ENCODE peak calls at places on chromosomes 16 and 17, in four cellular contexts. G, E, P and U are unnamed samples.
A peak's percentile ranks its signal among the peaks of the same experiment; 100 is the strongest.

GRCh38 chr16:10938321-10938720 is 3.9 kb downstream of the DEXI start:
- DNase-seq in P (no peak), E (no peak), G (no peak), U (no peak)

GRCh38 chr16:1188781-1189189 is 35.9 kb downstream of the CACNA1H start:
- DNase-seq in E (peak; percentile 85), G (peak; percentile 79), P (no peak), U (no peak)

GRCh38 chr17:45288825-45289224 is 26.9 kb upstream of the SPATA32 start:
- DNase-seq in E (no peak), P (no peak), G (no peak), U (no peak)

GRCh38 chr16:84303023-84303422 is 8.3 kb downstream of the WFDC1 start:
- DNase-seq in G (no peak), E (no peak), P (no peak), U (no peak)

GRCh38 chr16:74271879-74272278 is 24.7 kb upstream of the PSMD7 start:
- DNase-seq in E (no peak), P (no peak), G (no peak), U (no peak)

GRCh38 chr17:34665803-34666763 is 86.7 kb downstream of the TMEM132E start:
- DNase-seq in G (peak; percentile 56), E (no peak), P (no peak), U (no peak)

GRCh38 chr17:77460514-77461046 is 319.8 kb downstream of the SEC14L1 start:
- DNase-seq in G (no peak), P (no peak), E (no peak), U (no peak)

GRCh38 chr16:71426069-71426879 is 15.6 kb downstream of the TLE7 start:
- DNase-seq in G (peak; percentile 94), P (peak; percentile 99), E (peak; percentile 59), U (peak; percentile 97)

GRCh38 chr17:17691468-17692263 is 10.4 kb downstream of the RAI1 start:
- DNase-seq in G (no peak), E (no peak), P (no peak), U (no peak)

GRCh38 chr16:48576927-48577326 is 33.1 kb downstream of the N4BP1 start:
- DNase-seq in E (no peak), G (no peak), P (peak; percentile 48), U (no peak)

GRCh38 chr17:19328441-19329061 is 34.0 kb downstream of the B9D1 start:
- DNase-seq in E (no peak), G (peak; percentile 9), P (no peak), U (no peak)

GRCh38 chr16:64983983-64984382 is 137.9 kb downstream of the CDH11 start:
- DNase-seq in G (peak; percentile 78), P (peak; percentile 5), E (peak; percentile 24), U (no peak)

GRCh38 chr16:8675183-8676159 is 1.1 kb downstream of the ABAT start:
- DNase-seq in G (no peak), E (no peak), P (peak; percentile 96), U (no peak)

GRCh38 chr16:55502801-55503366 is 6.0 kb upstream of the LPCAT2 start:
- DNase-seq in P (peak; percentile 79), G (no peak), E (no peak), U (no peak)

GRCh38 chr17:43713494-43714162 is 45.0 kb downstream of the SOST start:
- DNase-seq in E (no peak), G (peak; percentile 52), P (no peak), U (peak; percentile 76)

GRCh38 chr16:89009343-89010209 is 32.6 kb upstream of the CBFA2T3 start:
- DNase-seq in P (no peak), E (peak; percentile 71), G (peak; percentile 63), U (no peak)

GRCh38 chr16:48321307-48322036 is 63.7 kb downstream of the SIAH1 start:
- DNase-seq in P (no peak), G (no peak), E (no peak), U (no peak)

GRCh38 chr16:58026705-58027340 is 1.3 kb downstream of the MMP15 start:
- DNase-seq in P (no peak), E (peak; percentile 54), G (peak; percentile 41), U (peak; percentile 26)

GRCh38 chr17:77086433-77087010 is 54.2 kb upstream of the SEC14L1 start:
- DNase-seq in E (peak; percentile 75), P (peak; percentile 77), G (peak; percentile 95), U (peak; percentile 87)

GRCh38 chr17:78993241-78993956 is 13.7 kb upstream of the LGALS3BP start:
- DNase-seq in G (peak; percentile 85), E (peak; percentile 69), P (peak; percentile 48), U (peak; percentile 78)

GRCh38 chr16:17572145-17572544 is 101.4 kb upstream of the XYLT1 start:
- DNase-seq in E (no peak), P (no peak), G (no peak), U (no peak)

GRCh38 chr16:30149250-30149885 is 26.3 kb upstream of the MAPK3 start:
- DNase-seq in G (no peak), P (no peak), E (no peak), U (no peak)

GRCh38 chr17:8176197-8176940 is at the start of gene TMEM107:
- DNase-seq in P (peak; percentile 80), E (peak; percentile 72), G (peak; percentile 93), U (peak; percentile 89)

GRCh38 chr17:77597421-77598240 is 360.9 kb upstream of the TNRC6C start:
- DNase-seq in G (no peak), E (no peak), P (no peak), U (no peak)

GRCh38 chr17:33667052-33667509 is 374.0 kb upstream of the ASIC2 start:
- DNase-seq in E (peak; percentile 17), G (no peak), P (no peak), U (peak; percentile 5)

GRCh38 chr16:58459344-58460218 is 40.4 kb upstream of the NDRG4 start:
- DNase-seq in G (no peak), P (peak; percentile 62), E (no peak), U (peak; percentile 68)

GRCh38 chr16:69397821-69398521 is 12.2 kb upstream of the TERF2 start:
- DNase-seq in G (peak; percentile 53), E (no peak), P (peak; percentile 87), U (peak; percentile 93)

GRCh38 chr16:20851601-20852000 is 45.3 kb downstream of the REXO5 start:
- DNase-seq in E (no peak), P (peak; percentile 72), G (no peak), U (peak; percentile 82)

GRCh38 chr16:57061084-57061905 is 31.1 kb upstream of the CPNE2 start:
- DNase-seq in G (no peak), P (peak; percentile 37), E (no peak), U (no peak)

GRCh38 chr17:60832206-60832605 is 154.6 kb downstream of the BCAS3 start:
- DNase-seq in E (no peak), P (no peak), G (no peak), U (no peak)

GRCh38 chr16:85142129-85142513 is 29.8 kb upstream of the CIBAR2 start:
- DNase-seq in E (no peak), G (no peak), P (no peak), U (no peak)

GRCh38 chr16:58471209-58471975 is 28.6 kb upstream of the NDRG4 start:
- DNase-seq in G (no peak), P (no peak), E (no peak), U (no peak)

GRCh38 chr17:63446981-63447687 is 1.0 kb upstream of the CYB561 start:
- DNase-seq in E (no peak), P (no peak), G (peak; percentile 60), U (no peak)

GRCh38 chr16:30095166-30096078 is 591 bp downstream of the YPEL3 start:
- DNase-seq in G (no peak), E (no peak), P (no peak), U (no peak)

GRCh38 chr17:57166803-57167202 is 81.8 kb downstream of the AKAP1 start:
- DNase-seq in G (peak; percentile 44), P (no peak), E (no peak), U (no peak)

GRCh38 chr16:86214326-86215232 is 295.7 kb upstream of the FOXF1 start:
- DNase-seq in P (no peak), E (no peak), G (no peak), U (no peak)
- TF ChIP-seq NR3C1 in P (no peak), E (no peak), G (no peak), U (no peak)

DNA sequence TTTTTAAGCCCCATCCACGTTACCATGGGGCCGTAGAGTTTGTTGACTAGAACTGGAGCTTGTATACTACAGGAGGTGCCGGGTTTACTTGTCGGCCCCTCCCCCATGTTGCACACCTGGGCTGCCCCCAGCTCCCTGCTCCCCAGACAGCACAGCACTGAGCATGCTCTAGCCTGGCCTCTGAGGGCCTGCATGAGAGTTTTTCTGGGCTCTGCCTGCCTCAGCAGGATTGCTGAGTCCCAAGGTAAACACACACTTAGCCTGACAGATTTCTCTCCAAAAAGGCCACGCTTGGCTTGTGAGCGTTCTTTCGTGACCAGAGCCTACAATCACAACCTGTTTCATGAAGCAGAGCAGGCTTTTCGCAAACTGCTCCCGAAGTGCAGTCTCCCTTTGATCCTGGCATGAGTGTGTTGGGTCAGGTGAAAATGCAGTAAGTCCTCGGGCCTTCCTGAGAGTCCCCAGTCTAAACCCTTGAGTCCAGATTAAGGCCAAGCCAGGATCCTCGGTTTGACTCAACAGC is 9.8 kb upstream of the CD300E start:
- DNase-seq in P (no peak), G (no peak), E (no peak), U (no peak)
- TF ChIP-seq NR3C1 in P (no peak), G (no peak), E (no peak), U (no peak)

DNA sequence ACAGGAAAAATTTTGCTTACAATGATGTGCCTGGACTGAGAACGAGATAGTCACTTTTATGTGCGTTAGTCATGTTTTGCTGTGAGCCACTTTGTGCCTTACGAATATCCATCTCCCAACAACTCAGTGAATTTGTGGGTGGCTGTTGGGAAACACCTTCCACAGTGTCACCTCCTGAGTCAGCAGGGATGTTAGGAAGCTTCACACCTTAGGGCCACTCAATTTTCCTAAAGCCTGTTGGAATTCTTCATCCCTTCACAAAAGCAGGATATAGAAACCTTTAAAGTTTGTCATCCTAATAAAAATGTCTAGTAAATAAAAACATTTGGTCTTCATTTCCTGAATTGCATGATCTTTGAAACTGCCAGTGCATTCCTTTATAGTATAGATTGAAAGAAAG is 4.3 kb upstream of the KRTAP3-1 start:
- DNase-seq in P (no peak), G (no peak), E (no peak), U (no peak)
- TF ChIP-seq NR3C1 in P (no peak), G (no peak), E (no peak), U (no peak)

GRCh38 chr17:66365903-66366302 is 63.5 kb downstream of the PRKCA start:
- DNase-seq in G (no peak), E (no peak), P (no peak), U (no peak)

GRCh38 chr17:66364508-66365203 is 62.2 kb downstream of the PRKCA start:
- DNase-seq in E (no peak), G (no peak), P (no peak), U (no peak)

GRCh38 chr17:66369830-66370229 is 67.4 kb downstream of the PRKCA start:
- DNase-seq in E (no peak), P (peak; percentile 31), G (no peak), U (no peak)

GRCh38 chr17:66367112-66367511 is 64.7 kb downstream of the PRKCA start:
- DNase-seq in P (no peak), E (no peak), G (no peak), U (no peak)

DNA sequence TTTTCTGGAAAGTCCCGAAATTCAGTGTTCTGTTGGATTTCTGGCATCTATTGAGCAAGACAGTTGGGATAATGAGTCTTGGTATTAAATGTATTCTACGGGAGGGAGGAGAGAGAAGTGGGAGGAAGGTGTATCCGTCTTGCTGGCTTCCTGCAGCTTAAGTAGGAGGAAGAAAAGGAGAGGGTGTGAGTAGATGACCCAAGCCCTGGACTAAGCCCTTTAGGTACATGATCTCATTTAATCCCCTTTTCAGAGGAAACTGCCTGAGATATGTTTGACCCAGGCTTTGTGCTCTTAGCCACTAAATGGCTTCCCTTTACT is 62.8 kb downstream of the PRKCA start:
- DNase-seq in E (no peak), P (no peak), G (no peak), U (no peak)
- TF ChIP-seq NR3C1 in E (no peak), P (no peak), G (no peak), U (no peak)

GRCh38 chr17:42399121-42399520 is 10.9 kb upstream of the STAT3 start:
- DNase-seq in E (no peak), P (no peak), G (no peak), U (no peak)
- TF ChIP-seq NR3C1 in E (no peak), P (no peak), G (no peak), U (no peak)